ENCODE peak calls at places on chromosomes 7 and 10, in four cellular contexts. I is HFF-Myc, Z is H9, U is dorsolateral prefrontal cortex. R is an unnamed sample.

GRCh38 chr7:13742126-13742525 is 247.3 kb downstream of the ETV1 start:
- DNase-seq in Z (no peak), I (no peak), U (no peak), R (no peak)

GRCh38 chr10:8034666-8035640 is 19.5 kb upstream of the GATA3 start:
- DNase-seq in I (no peak), Z (no peak), U (no peak), R (no peak)

GRCh38 chr7:33961948-33962347 is 56.6 kb downstream of the BMPER start:
- DNase-seq in Z (no peak), I (no peak), U (no peak), R (no peak)

GRCh38 chr7:118312966-118313365 is 88.5 kb downstream of the ANKRD7 start:
- DNase-seq in I (no peak), U (no peak), Z (no peak), R (no peak)

GRCh38 chr7:74612015-74612829 is 45.3 kb upstream of the GTF2I start:
- DNase-seq in I (no peak), Z (no peak), U (no peak), R (no peak)

GRCh38 chr10:3811331-3811870 is 26.4 kb upstream of the KLF6 start:
- DNase-seq in U (no peak), I (no peak), Z (no peak), R (no peak)

GRCh38 chr7:100598425-100598824 is 3.7 kb upstream of the PCOLCE start:
- DNase-seq in Z (no peak), I (no peak), U (no peak), R (no peak)

GRCh38 chr7:111672901-111673300 is 110.6 kb upstream of the IMMP2L start:
- DNase-seq in Z (no peak), U (no peak), I (no peak), R (no peak)

GRCh38 chr10:133154996-133155778 is 4.8 kb upstream of the KNDC1 start:
- DNase-seq in I (no peak), U (no peak), Z (no peak), R (no peak)

GRCh38 chr7:76381814-76382213 is 23.0 kb upstream of the YWHAG start:
- DNase-seq in I (no peak), Z (no peak), U (no peak), R (no peak)
- TF ChIP-seq CTCF in I (no peak), Z (peak), U (no peak), R (peak)

GRCh38 chr10:28300027-28300426 is 2.8 kb downstream of the MPP7 start:
- DNase-seq in U (no peak), I (no peak), Z (no peak), R (no peak)

GRCh38 chr10:28305551-28305950 is 2.7 kb upstream of the MPP7 start:
- DNase-seq in I (no peak), U (no peak), Z (no peak), R (no peak)

GRCh38 chr10:28302012-28302667 is 724 bp downstream of the MPP7 start:
- DNase-seq in U (no peak), I (no peak), Z (no peak), R (no peak)

GRCh38 chr10:28304032-28304571 is 1.2 kb upstream of the MPP7 start:
- DNase-seq in Z (no peak), U (no peak), I (no peak), R (no peak)

DNA sequence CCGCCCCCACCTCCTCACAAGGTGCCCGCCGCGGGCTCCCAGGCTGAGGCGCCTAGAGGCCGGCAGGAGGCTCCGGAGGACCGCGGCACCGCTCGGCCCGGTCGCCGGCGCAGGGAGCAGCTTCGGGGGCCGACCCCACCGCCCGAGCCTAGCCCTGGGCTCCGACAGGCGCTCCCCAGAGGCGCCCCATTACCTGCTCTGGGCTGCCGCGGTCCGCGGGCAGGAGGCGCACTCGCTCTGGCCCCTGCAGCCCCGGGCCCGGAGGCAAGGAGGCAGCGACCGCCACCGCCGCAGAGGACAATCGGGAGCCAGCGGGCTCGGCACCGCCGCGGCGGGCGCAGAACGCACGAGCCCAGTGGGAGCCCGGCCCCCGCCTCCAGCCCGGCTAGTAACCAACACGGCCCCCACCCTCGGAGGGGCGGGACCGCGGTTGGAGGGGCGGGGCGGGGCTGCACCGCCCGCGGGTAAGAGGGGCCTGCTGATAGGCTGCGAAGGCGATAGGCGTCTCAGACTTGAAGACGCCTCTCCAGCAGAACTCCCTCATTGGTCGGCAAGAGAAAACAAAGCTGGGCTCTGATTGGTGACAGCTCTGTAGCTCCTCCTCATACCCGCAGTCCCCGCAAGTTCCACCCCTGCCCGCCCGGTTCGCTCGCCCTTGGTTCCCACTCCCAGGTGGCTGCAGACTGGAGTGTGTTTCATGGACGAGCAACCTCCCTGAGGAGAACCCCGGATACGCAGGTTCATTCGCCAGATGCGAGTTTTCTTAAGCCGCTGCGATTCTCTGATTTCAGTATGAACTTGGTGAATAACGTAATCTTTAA is at the start of gene MPP7:
- DNase-seq in Z (peak), U (peak), I (peak), R (peak)
- TF ChIP-seq CTCF in Z (peak), U (peak), I (peak), R (peak)

GRCh38 chr10:92592761-92593552 is at the start of gene KIF11:
- DNase-seq in Z (peak), U (peak), I (peak), R (peak)
- TF ChIP-seq CTCF in Z (peak), U (peak), I (no peak), R (peak)

DNA sequence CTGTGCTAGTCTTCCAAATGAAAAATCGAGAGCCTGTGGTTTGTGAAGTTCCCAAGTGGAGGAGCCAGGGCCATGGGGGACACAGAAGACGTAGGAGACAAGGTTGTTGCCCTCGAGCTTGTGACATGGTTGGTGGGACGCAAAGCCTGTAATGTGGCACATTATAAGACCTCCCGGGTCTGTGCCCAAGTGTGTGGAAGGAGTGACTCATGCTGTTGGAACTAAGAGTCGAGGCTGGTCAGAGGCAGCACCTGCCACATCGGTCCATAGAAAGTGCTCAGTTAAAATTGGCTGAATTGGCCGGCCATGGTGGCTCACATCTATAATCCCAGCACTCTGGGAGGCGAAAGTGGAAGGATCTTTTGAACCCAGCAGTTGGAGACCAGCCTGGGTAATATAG is 27.0 kb upstream of the PODXL start:
- DNase-seq in U (no peak), I (no peak), Z (no peak), R (no peak)
- TF ChIP-seq CTCF in U (no peak), I (no peak), Z (no peak), R (no peak)

GRCh38 chr7:2601065-2601464 is 30.7 kb upstream of the TTYH3 start:
- DNase-seq in Z (no peak), U (no peak), I (no peak), R (no peak)
- TF ChIP-seq CTCF in Z (no peak), U (no peak), I (no peak), R (no peak)

DNA sequence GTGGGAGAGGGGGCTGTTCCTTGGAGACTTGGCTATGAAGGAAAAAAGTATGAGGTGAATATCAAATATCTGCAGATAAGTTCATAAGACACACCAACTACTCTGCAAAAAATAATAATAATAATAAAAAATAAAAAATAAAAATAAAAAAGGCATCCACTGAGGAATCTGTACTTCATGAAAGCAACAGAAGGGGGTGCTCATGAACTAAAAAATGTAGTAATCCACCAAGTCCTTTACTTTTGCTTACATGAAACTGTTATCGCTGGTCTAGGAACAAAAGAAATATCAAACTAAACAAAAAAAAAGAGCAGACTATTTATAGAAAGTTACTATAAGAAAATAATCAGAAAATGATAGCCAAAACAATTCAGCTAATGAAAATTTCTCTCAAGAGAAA is 579.0 kb downstream of the PHTF2 start:
- DNase-seq in U (no peak), I (no peak), Z (no peak), R (no peak)
- TF ChIP-seq CTCF in U (peak), I (no peak), Z (peak), R (peak)

DNA sequence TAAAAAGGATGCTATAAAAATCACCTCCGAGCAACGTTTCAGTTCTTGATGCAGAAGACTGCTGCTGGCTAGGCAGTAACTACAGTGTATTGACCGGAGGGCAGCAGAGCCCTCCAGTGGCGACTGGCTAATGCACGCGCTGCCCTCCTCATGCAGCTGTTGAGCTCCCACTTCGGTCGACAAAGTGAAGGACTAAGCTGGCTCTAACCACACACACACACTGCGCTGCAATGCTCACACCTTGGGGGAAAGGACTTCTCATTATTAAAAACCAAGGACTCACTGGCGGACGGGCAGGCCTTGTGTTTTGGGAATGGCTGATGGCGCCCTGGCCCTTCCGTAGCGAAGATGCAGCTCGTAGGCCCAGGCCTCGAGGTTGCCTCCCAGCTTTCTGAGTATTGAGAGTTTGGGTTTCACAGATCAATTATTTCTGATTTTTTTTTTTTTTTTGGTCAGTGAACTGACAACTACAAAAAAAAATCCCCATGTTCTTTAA is 120.9 kb upstream of the DIP2C start:
- DNase-seq in U (no peak), Z (no peak), I (no peak), R (no peak)
- TF ChIP-seq CTCF in U (peak), Z (peak), I (no peak), R (peak)

GRCh38 chr7:27189560-27190283 is 4.7 kb upstream of the HOXA11 start:
- DNase-seq in Z (peak), I (no peak), U (no peak), R (no peak)

GRCh38 chr7:27187702-27188665 is 3.0 kb upstream of the HOXA11 start:
- DNase-seq in U (no peak), Z (peak), I (no peak), R (no peak)

GRCh38 chr7:27190284-27190748 is 5.3 kb upstream of the HOXA11 start:
- DNase-seq in U (no peak), Z (no peak), I (no peak), R (no peak)

GRCh38 chr7:27187158-27187701 is 2.2 kb upstream of the HOXA11 start:
- DNase-seq in I (no peak), U (no peak), Z (no peak), R (no peak)

DNA sequence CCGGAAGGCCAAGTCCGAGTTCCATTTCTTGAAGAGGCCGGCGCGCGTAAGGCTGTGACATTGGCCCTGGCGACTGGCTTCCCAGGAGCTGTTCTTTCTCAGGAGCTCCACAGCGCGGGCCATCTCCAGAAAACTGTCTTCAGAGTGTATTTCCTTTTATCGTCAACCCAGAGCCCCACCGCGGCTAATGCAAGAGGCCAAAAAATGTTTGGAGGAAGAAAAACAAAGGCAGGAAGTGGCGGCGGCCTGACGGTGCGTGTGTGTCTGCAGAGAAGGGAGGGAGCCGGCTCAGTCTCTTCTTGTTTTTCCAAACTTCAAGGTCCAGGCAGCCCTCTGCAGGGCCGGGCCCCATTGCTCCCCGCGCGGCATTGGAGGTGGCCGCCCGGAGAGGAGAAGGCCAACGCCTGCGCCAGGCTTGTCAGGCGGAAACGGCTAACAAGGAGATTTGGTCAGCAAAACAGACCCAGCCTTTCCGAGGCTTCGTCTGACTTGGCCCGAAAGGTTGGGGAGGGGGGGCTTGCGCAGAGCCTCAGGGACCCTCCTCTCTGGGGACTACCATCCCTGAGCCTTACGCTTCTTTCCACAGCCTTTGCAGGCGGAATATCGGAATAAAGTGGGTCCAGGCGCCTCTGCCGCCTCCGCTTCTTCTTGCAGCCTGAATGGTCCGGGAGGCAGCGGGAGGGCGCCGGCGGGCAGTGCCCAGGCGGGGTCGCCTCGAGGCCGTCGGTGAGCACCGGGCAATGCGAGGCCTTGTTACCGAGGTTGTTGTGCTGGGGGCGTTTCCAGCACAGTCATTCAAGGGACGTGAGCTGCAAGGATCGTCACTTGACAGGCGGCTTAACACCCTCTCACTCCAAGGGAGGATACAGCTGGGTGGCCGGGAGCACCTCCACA is 3.9 kb upstream of the HOXA11 start:
- DNase-seq in U (no peak), I (no peak), Z (peak), R (no peak)
- TF ChIP-seq CTCF in U (no peak), I (no peak), Z (no peak), R (no peak)

DNA sequence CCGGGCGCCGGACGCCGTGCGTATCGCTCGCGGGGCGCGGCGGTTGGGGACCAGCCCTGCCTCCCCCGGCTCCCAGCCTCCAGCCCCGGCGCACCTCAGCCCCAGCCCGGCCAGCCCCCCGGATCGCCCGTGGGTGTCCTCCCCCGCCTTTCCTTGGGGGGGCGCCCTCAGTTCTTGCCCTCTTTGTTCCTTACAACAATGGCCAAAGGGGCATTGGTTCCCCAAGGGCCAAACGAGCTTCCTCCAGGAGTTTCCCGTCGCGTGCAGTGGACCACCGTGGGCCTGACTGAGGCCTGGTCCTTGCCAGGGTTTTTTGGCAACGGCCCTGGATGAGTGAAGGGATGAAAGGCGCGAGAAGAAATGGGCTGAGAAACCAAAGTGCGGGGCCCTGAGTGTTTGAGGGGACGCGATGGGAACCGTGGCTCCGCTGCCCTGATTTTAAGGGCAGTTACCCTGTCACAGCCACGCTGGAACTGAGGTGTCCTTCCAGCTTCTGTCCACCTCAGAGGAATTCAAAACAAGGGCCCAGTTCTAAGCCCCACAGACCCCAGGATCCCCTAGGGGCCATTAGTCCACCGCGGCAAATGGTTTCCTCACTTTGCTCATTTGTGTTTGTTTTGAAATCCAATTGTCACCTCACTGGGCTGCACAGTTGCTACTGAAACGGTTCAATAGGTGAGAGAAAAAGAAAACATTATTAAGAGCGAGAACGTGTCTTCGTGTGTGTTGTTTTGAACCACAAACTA is 1.4 kb downstream of the MACROH2A2 start:
- DNase-seq in I (no peak), U (no peak), Z (peak), R (peak)
- TF ChIP-seq CTCF in I (peak), U (no peak), Z (peak), R (peak)

GRCh38 chr7:17133977-17134376 is 164.5 kb upstream of the AHR start:
- DNase-seq in Z (no peak), U (no peak), I (no peak), R (no peak)

GRCh38 chr7:17134786-17135185 is 163.7 kb upstream of the AHR start:
- DNase-seq in I (no peak), U (no peak), Z (no peak), R (no peak)

GRCh38 chr7:17131060-17131345 is 167.4 kb upstream of the AHR start:
- DNase-seq in Z (no peak), U (no peak), I (no peak), R (no peak)

GRCh38 chr7:17131983-17132655 is 166.3 kb upstream of the AHR start:
- DNase-seq in U (no peak), Z (no peak), I (no peak), R (no peak)

GRCh38 chr7:17132726-17133125 is 165.7 kb upstream of the AHR start:
- DNase-seq in U (no peak), Z (no peak), I (no peak), R (no peak)
- TF ChIP-seq CTCF in U (no peak), Z (no peak), I (no peak), R (no peak)